ENCODE peak calls at places on chromosomes 1 and 21, in nine cellular contexts. One of them, this sample, is unnamed. For H3K9me3, the result is how much of the 10 kb centered on the place peaks cover.

GRCh38 chr21:43733529-43734071 is 14.7 kb downstream of the PDXK start:
- DNase-seq in ascending aorta: no peak
- DNase-seq in hepatocyte: no peak
- DNase-seq in heart right ventricle: no peak
- DNase-seq in body of pancreas: peak
- DNase-seq in ovary: no peak
- DNase-seq in A549: no peak
- DNase-seq in right cardiac atrium: no peak
- DNase-seq in aorta: peak
- DNase-seq in this sample: no peak

GRCh38 chr21:36661511-36662309 is 37.2 kb upstream of the SIM2 start:
- DNase-seq in ascending aorta: no peak
- DNase-seq in hepatocyte: peak
- DNase-seq in heart right ventricle: peak
- DNase-seq in body of pancreas: peak
- DNase-seq in ovary: no peak
- DNase-seq in A549: peak
- DNase-seq in right cardiac atrium: no peak
- DNase-seq in aorta: no peak
- DNase-seq in this sample: no peak

GRCh38 chr1:212918751-212919150 is 31.6 kb upstream of the VASH2 start:
- DNase-seq in ascending aorta: no peak
- DNase-seq in hepatocyte: no peak
- DNase-seq in heart right ventricle: no peak
- DNase-seq in body of pancreas: no peak
- DNase-seq in ovary: no peak
- DNase-seq in A549: no peak
- DNase-seq in right cardiac atrium: no peak
- DNase-seq in aorta: no peak
- DNase-seq in this sample: no peak

GRCh38 chr1:8443558-8444194 is 125.8 kb downstream of the SLC45A1 start:
- DNase-seq in ascending aorta: no peak
- DNase-seq in hepatocyte: no peak
- DNase-seq in heart right ventricle: peak
- DNase-seq in body of pancreas: no peak
- DNase-seq in ovary: no peak
- DNase-seq in A549: no peak
- DNase-seq in right cardiac atrium: no peak
- DNase-seq in aorta: no peak
- DNase-seq in this sample: no peak

GRCh38 chr1:87346130-87346804 is 17.6 kb downstream of the LMO4 start:
- DNase-seq in ascending aorta: no peak
- DNase-seq in hepatocyte: no peak
- DNase-seq in heart right ventricle: no peak
- DNase-seq in body of pancreas: no peak
- DNase-seq in ovary: no peak
- DNase-seq in A549: no peak
- DNase-seq in right cardiac atrium: peak
- DNase-seq in aorta: no peak
- DNase-seq in this sample: no peak

GRCh38 chr1:208601569-208601968 is 357.4 kb upstream of the PLXNA2 start:
- DNase-seq in ascending aorta: no peak
- DNase-seq in hepatocyte: no peak
- DNase-seq in heart right ventricle: no peak
- DNase-seq in body of pancreas: no peak
- DNase-seq in ovary: no peak
- DNase-seq in A549: no peak
- DNase-seq in right cardiac atrium: no peak
- DNase-seq in aorta: no peak
- DNase-seq in this sample: no peak

GRCh38 chr1:58848818-58849411 is 65.1 kb upstream of the JUN start:
- DNase-seq in ascending aorta: peak
- DNase-seq in hepatocyte: peak
- DNase-seq in heart right ventricle: peak
- DNase-seq in body of pancreas: peak
- DNase-seq in ovary: peak
- DNase-seq in A549: peak
- DNase-seq in right cardiac atrium: peak
- DNase-seq in aorta: peak
- DNase-seq in this sample: no peak

GRCh38 chr1:61322008-61322744 is 239.8 kb downstream of the NFIA start:
- DNase-seq in ascending aorta: no peak
- DNase-seq in hepatocyte: no peak
- DNase-seq in heart right ventricle: no peak
- DNase-seq in body of pancreas: no peak
- DNase-seq in ovary: no peak
- DNase-seq in A549: no peak
- DNase-seq in right cardiac atrium: no peak
- DNase-seq in aorta: no peak
- DNase-seq in this sample: no peak

GRCh38 chr1:117609471-117609911 is 3.6 kb downstream of the TENT5C start:
- DNase-seq in ascending aorta: peak
- DNase-seq in hepatocyte: no peak
- DNase-seq in heart right ventricle: peak
- DNase-seq in body of pancreas: peak
- DNase-seq in ovary: no peak
- DNase-seq in A549: no peak
- DNase-seq in right cardiac atrium: peak
- DNase-seq in aorta: peak
- DNase-seq in this sample: no peak

GRCh38 chr1:174000274-174000852 is 21.8 kb downstream of the RC3H1 start:
- DNase-seq in ascending aorta: no peak
- DNase-seq in hepatocyte: no peak
- DNase-seq in heart right ventricle: no peak
- DNase-seq in body of pancreas: no peak
- DNase-seq in ovary: no peak
- DNase-seq in A549: no peak
- DNase-seq in right cardiac atrium: no peak
- DNase-seq in aorta: no peak
- DNase-seq in this sample: no peak

GRCh38 chr1:153598309-153599172 is 14.4 kb downstream of the S100A16 start:
- DNase-seq in ascending aorta: no peak
- DNase-seq in hepatocyte: no peak
- DNase-seq in heart right ventricle: no peak
- DNase-seq in body of pancreas: no peak
- DNase-seq in ovary: no peak
- DNase-seq in A549: no peak
- DNase-seq in right cardiac atrium: no peak
- DNase-seq in aorta: no peak
- DNase-seq in this sample: peak

GRCh38 chr1:19505694-19506457 is 20.5 kb upstream of the CAPZB start:
- DNase-seq in ascending aorta: no peak
- DNase-seq in hepatocyte: no peak
- DNase-seq in heart right ventricle: peak
- DNase-seq in body of pancreas: no peak
- DNase-seq in ovary: peak
- DNase-seq in A549: no peak
- DNase-seq in right cardiac atrium: peak
- DNase-seq in aorta: peak
- DNase-seq in this sample: no peak

GRCh38 chr1:51313961-51314777 is 16.2 kb downstream of the TTC39A start:
- DNase-seq in ascending aorta: no peak
- DNase-seq in hepatocyte: peak
- DNase-seq in heart right ventricle: no peak
- DNase-seq in body of pancreas: peak
- DNase-seq in ovary: no peak
- DNase-seq in A549: peak
- DNase-seq in right cardiac atrium: no peak
- DNase-seq in aorta: peak
- DNase-seq in this sample: no peak

GRCh38 chr21:31343680-31344480 is at the start of gene TIAM1:
- DNase-seq in ascending aorta: peak
- DNase-seq in hepatocyte: peak
- DNase-seq in heart right ventricle: peak
- DNase-seq in body of pancreas: peak
- DNase-seq in ovary: no peak
- DNase-seq in A549: peak
- DNase-seq in right cardiac atrium: peak
- DNase-seq in aorta: peak
- DNase-seq in this sample: no peak

GRCh38 chr1:233113009-233113712 is 162.8 kb downstream of the NTPCR start:
- DNase-seq in ascending aorta: peak
- DNase-seq in hepatocyte: peak
- DNase-seq in heart right ventricle: peak
- DNase-seq in body of pancreas: peak
- DNase-seq in ovary: peak
- DNase-seq in A549: peak
- DNase-seq in right cardiac atrium: peak
- DNase-seq in aorta: peak
- DNase-seq in this sample: peak

GRCh38 chr21:42493109-42494060 is 2.6 kb downstream of the RSPH1 start:
- DNase-seq in ascending aorta: peak
- DNase-seq in hepatocyte: peak
- DNase-seq in heart right ventricle: no peak
- DNase-seq in body of pancreas: no peak
- DNase-seq in ovary: no peak
- DNase-seq in A549: no peak
- DNase-seq in right cardiac atrium: no peak
- DNase-seq in aorta: no peak
- DNase-seq in this sample: no peak

GRCh38 chr1:118927826-118928225 is 60.3 kb downstream of the TBX15 start:
- DNase-seq in ascending aorta: no peak
- DNase-seq in hepatocyte: no peak
- DNase-seq in heart right ventricle: no peak
- DNase-seq in body of pancreas: no peak
- DNase-seq in ovary: no peak
- DNase-seq in A549: no peak
- DNase-seq in right cardiac atrium: no peak
- DNase-seq in aorta: no peak
- DNase-seq in this sample: no peak

GRCh38 chr21:29376556-29376955 is 77.8 kb downstream of the BACH1 start:
- DNase-seq in ascending aorta: no peak
- DNase-seq in hepatocyte: peak
- DNase-seq in heart right ventricle: peak
- DNase-seq in body of pancreas: peak
- DNase-seq in ovary: peak
- DNase-seq in A549: peak
- DNase-seq in right cardiac atrium: peak
- DNase-seq in aorta: peak
- DNase-seq in this sample: peak

GRCh38 chr21:43716376-43717165 is 2.4 kb upstream of the PDXK start:
- DNase-seq in ascending aorta: no peak
- DNase-seq in hepatocyte: no peak
- DNase-seq in heart right ventricle: no peak
- DNase-seq in body of pancreas: no peak
- DNase-seq in ovary: no peak
- DNase-seq in A549: no peak
- DNase-seq in right cardiac atrium: peak
- DNase-seq in aorta: no peak
- DNase-seq in this sample: no peak

GRCh38 chr1:110952031-110952430 is 11.7 kb downstream of the LRIF1 start:
- DNase-seq in ascending aorta: no peak
- DNase-seq in hepatocyte: no peak
- DNase-seq in heart right ventricle: no peak
- DNase-seq in body of pancreas: no peak
- DNase-seq in ovary: no peak
- DNase-seq in A549: no peak
- DNase-seq in right cardiac atrium: no peak
- DNase-seq in aorta: no peak
- DNase-seq in this sample: no peak

DNA sequence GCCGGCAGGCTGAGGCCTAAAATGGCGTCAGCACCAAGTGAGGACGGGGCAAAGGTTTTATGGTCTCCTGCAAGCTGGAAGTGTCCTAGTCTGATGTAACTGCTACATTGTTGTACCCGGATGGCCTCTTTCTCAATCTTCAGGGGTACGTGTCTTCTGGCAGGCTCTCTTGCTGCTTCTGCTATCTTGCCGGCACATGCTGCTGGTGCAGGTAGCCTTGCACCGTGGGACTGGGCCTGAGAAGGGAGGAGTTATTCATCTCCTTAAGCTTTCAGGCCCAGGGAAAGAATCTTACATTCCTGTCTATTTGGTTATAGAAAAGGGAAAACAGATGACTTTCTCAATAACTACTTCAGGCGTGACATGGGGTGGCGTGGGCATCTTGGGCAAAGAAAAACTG is 72.2 kb downstream of the ZNF678 start:
- DNase-seq in ascending aorta: no peak
- DNase-seq in hepatocyte: no peak
- DNase-seq in heart right ventricle: no peak
- DNase-seq in body of pancreas: no peak
- DNase-seq in ovary: no peak
- DNase-seq in A549: no peak
- DNase-seq in right cardiac atrium: no peak
- DNase-seq in aorta: no peak
- DNase-seq in this sample: no peak
- H3K9me3 ChIP-seq in ascending aorta: half or more
- H3K9me3 ChIP-seq in hepatocyte: under half
- H3K9me3 ChIP-seq in heart right ventricle: half or more
- H3K9me3 ChIP-seq in body of pancreas: half or more
- H3K9me3 ChIP-seq in ovary: under half
- H3K9me3 ChIP-seq in A549: half or more
- H3K9me3 ChIP-seq in right cardiac atrium: under half
- H3K9me3 ChIP-seq in aorta: under half
- H3K9me3 ChIP-seq in this sample: half or more

GRCh38 chr1:2933431-2934172 is 87.7 kb upstream of the ACTRT2 start:
- DNase-seq in ascending aorta: no peak
- DNase-seq in hepatocyte: no peak
- DNase-seq in heart right ventricle: no peak
- DNase-seq in body of pancreas: no peak
- DNase-seq in ovary: no peak
- DNase-seq in A549: no peak
- DNase-seq in right cardiac atrium: peak
- DNase-seq in aorta: peak
- DNase-seq in this sample: no peak
- H3K9me3 ChIP-seq in ascending aorta: under half
- H3K9me3 ChIP-seq in hepatocyte: under half
- H3K9me3 ChIP-seq in heart right ventricle: under half
- H3K9me3 ChIP-seq in body of pancreas: under half
- H3K9me3 ChIP-seq in ovary: under half
- H3K9me3 ChIP-seq in A549: under half
- H3K9me3 ChIP-seq in right cardiac atrium: under half
- H3K9me3 ChIP-seq in aorta: under half
- H3K9me3 ChIP-seq in this sample: under half

GRCh38 chr1:5485968-5486665 is 506.1 kb downstream of the NPHP4 start:
- DNase-seq in ascending aorta: no peak
- DNase-seq in hepatocyte: no peak
- DNase-seq in heart right ventricle: no peak
- DNase-seq in body of pancreas: no peak
- DNase-seq in ovary: no peak
- DNase-seq in A549: no peak
- DNase-seq in right cardiac atrium: no peak
- DNase-seq in aorta: peak
- DNase-seq in this sample: no peak
- H3K9me3 ChIP-seq in ascending aorta: under half
- H3K9me3 ChIP-seq in hepatocyte: under half
- H3K9me3 ChIP-seq in heart right ventricle: under half
- H3K9me3 ChIP-seq in body of pancreas: under half
- H3K9me3 ChIP-seq in ovary: under half
- H3K9me3 ChIP-seq in A549: under half
- H3K9me3 ChIP-seq in right cardiac atrium: under half
- H3K9me3 ChIP-seq in aorta: under half
- H3K9me3 ChIP-seq in this sample: under half

GRCh38 chr1:248702714-248703113 is at the start of gene OR14I1:
- DNase-seq in ascending aorta: no peak
- DNase-seq in hepatocyte: no peak
- DNase-seq in heart right ventricle: no peak
- DNase-seq in body of pancreas: no peak
- DNase-seq in ovary: no peak
- DNase-seq in A549: no peak
- DNase-seq in right cardiac atrium: no peak
- DNase-seq in aorta: no peak
- DNase-seq in this sample: no peak
- H3K9me3 ChIP-seq in ascending aorta: under half
- H3K9me3 ChIP-seq in hepatocyte: under half
- H3K9me3 ChIP-seq in heart right ventricle: under half
- H3K9me3 ChIP-seq in body of pancreas: under half
- H3K9me3 ChIP-seq in ovary: under half
- H3K9me3 ChIP-seq in A549: under half
- H3K9me3 ChIP-seq in right cardiac atrium: under half
- H3K9me3 ChIP-seq in aorta: under half
- H3K9me3 ChIP-seq in this sample: under half

This sample was measured in DND-41.